ENCODE peak calls at places on chromosome 5, in five cellular contexts. Z is fibroblast of lung, O is psoas muscle, T is OCI-LY7, F is thyroid gland. C is an unnamed sample. For H3K4me1, the result is how much of the 10 kb centered on the place peaks cover.

GRCh38 chr5:143398451-143399237 is 4.8 kb downstream of the NR3C1 start:
- DNase-seq in Z (peak), O (no peak), T (peak), F (no peak), C (no peak)

GRCh38 chr5:108238936-108239887 is 142.7 kb downstream of the FBXL17 start:
- DNase-seq in Z (peak), O (no peak), T (no peak), F (no peak), C (no peak)

GRCh38 chr5:115418788-115419187 is 122.3 kb upstream of the CCDC112 start:
- DNase-seq in Z (no peak), O (no peak), T (no peak), F (peak), C (no peak)

GRCh38 chr5:64977779-64978178 is 209.0 kb downstream of the CWC27 start:
- DNase-seq in Z (peak), O (no peak), T (no peak), F (no peak), C (no peak)

GRCh38 chr5:14143843-14144585 is 872 bp downstream of the TRIO start:
- DNase-seq in Z (no peak), O (peak), T (peak), F (peak), C (no peak)

GRCh38 chr5:102975457-102976182 is 144.3 kb downstream of the GIN1 start:
- DNase-seq in Z (peak), O (no peak), T (no peak), F (no peak), C (no peak)

GRCh38 chr5:115304496-115304895 is 8.0 kb upstream of the CCDC112 start:
- DNase-seq in Z (no peak), O (no peak), T (no peak), F (no peak), C (no peak)

GRCh38 chr5:72265032-72265903 is 54.8 kb downstream of the MRPS27 start:
- DNase-seq in Z (no peak), O (no peak), T (no peak), F (peak), C (no peak)

GRCh38 chr5:530001-530400 is 5.8 kb upstream of the SLC9A3 start:
- DNase-seq in Z (peak), O (no peak), T (peak), F (no peak), C (no peak)

GRCh38 chr5:113274836-113275414 is 159.9 kb downstream of the TSSK1B start:
- DNase-seq in Z (no peak), O (no peak), T (no peak), F (no peak), C (peak)

GRCh38 chr5:150539206-150539605 is 31.3 kb downstream of the NDST1 start:
- DNase-seq in Z (no peak), O (no peak), T (no peak), F (no peak), C (no peak)

GRCh38 chr5:1755321-1755949 is 44.2 kb downstream of the MRPL36 start:
- DNase-seq in Z (no peak), O (no peak), T (no peak), F (no peak), C (no peak)

GRCh38 chr5:31638748-31639418 is at the start of gene PDZD2:
- DNase-seq in Z (peak), O (peak), T (peak), F (peak), C (peak)

GRCh38 chr5:16679863-16680262 is 63.1 kb upstream of the RETREG1 start:
- DNase-seq in Z (no peak), O (no peak), T (no peak), F (no peak), C (no peak)

GRCh38 chr5:102865171-102865509 is 110.0 kb downstream of the PAM start:
- DNase-seq in Z (peak), O (no peak), T (no peak), F (no peak), C (no peak)

GRCh38 chr5:111069839-111070238 is 1.7 kb upstream of the TSLP start:
- DNase-seq in Z (peak), O (no peak), T (no peak), F (no peak), C (no peak)

GRCh38 chr5:19047277-19047676 is 940.7 kb downstream of the CDH18 start:
- DNase-seq in Z (no peak), O (no peak), T (no peak), F (no peak), C (no peak)

GRCh38 chr5:143499480-143500114 is 96.1 kb upstream of the NR3C1 start:
- DNase-seq in Z (no peak), O (no peak), T (peak), F (no peak), C (no peak)

GRCh38 chr5:157842185-157842584 is 16.8 kb downstream of the CLINT1 start:
- DNase-seq in Z (no peak), O (no peak), T (no peak), F (no peak), C (no peak)

GRCh38 chr5:179150011-179150410 is 89.8 kb downstream of the ZNF354C start:
- DNase-seq in Z (no peak), O (no peak), T (no peak), F (no peak), C (no peak)

GRCh38 chr5:180136661-180137381 is 65.3 kb upstream of the RNF130 start:
- DNase-seq in Z (no peak), O (peak), T (no peak), F (no peak), C (no peak)

GRCh38 chr5:75049581-75050274 is 2.6 kb downstream of the GCNT4 start:
- DNase-seq in Z (peak), O (no peak), T (peak), F (peak), C (peak)

GRCh38 chr5:75053286-75054109 is 1.1 kb upstream of the GCNT4 start:
- DNase-seq in Z (peak), O (peak), T (no peak), F (peak), C (peak)

GRCh38 chr5:75050415-75050814 is 1.9 kb downstream of the GCNT4 start:
- DNase-seq in Z (peak), O (no peak), T (no peak), F (no peak), C (no peak)

GRCh38 chr5:75052461-75053285 is at the start of gene GCNT4:
- DNase-seq in Z (peak), O (peak), T (no peak), F (peak), C (peak)

DNA sequence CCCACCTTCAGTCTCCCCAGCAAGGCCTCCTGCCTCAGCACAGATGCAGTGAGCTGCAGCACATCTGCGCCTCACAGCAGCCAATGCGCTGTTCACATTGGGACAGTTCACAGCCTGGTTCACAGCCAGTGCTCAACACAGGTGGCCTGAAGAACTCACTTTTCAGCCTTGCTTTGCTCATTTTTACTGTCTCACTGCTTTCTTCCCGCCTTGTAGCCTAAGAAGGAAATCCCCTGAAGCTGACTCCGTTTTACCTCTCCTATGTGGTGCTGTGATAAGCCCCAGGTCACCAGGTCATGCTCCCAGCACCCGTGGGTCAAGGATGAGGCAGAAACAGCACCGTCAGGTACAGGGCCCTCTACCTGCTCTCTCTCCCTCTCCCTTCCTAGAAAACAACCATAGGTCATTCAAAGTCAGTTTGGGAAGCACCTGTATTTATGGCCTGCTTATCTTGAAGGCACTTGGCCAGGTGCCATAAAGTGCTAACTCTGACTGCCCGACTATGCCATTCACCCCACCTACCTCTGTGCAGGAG is 1.1 kb downstream of the GCNT4 start:
- DNase-seq in Z (no peak), O (no peak), T (no peak), F (no peak), C (no peak)
- H3K4me3 ChIP-seq in Z (no peak), O (peak), T (no peak), F (no peak), C (no peak)

DNA sequence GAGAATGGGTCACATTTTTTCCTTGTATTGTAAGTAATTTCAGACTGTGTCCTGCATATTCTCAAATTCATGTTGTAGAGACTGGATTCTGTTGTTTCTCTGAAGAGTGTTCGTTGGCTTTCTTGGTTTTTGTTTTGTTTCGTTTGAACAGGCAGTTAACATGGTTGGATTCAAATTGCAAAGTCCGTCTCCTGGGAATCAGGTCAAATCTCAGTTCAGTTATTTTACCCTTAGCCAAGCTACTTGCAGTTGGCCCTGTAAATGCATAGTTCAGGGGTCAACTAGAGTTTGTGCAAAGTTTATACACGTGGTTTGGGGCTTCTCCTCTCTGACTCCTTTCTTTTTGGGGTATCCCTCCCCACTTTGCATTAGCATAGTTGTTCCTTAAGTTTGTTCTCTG is 21.7 kb upstream of the FBXW11 start:
- DNase-seq in Z (no peak), O (no peak), T (no peak), F (no peak), C (no peak)
- H3K4me1 ChIP-seq in Z (under half), O (under half), T (under half), F (under half), C (under half)

DNA sequence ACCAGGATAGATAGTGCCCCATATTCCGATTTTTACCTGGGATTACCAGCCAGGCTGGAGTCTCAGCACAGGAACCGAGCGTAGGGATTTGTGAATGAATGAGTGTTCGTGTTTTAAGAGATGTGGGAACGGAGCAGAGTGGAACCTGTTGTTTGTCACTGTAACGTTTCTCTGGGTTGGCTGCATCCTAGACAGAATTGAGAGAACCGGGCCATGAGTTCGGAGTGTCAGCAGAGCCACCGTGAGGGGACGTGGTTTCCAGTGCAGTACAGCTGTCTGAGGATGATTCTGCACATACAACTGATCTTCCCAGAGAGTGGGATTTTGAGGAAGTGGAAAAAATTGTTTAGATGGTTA is 1.2 kb downstream of the PDE8B start:
- DNase-seq in Z (no peak), O (no peak), T (no peak), F (no peak), C (no peak)
- H3K4me3 ChIP-seq in Z (no peak), O (peak), T (no peak), F (peak), C (peak)

GRCh38 chr5:56142233-56142619 is 90.9 kb downstream of the ANKRD55 start:
- DNase-seq in Z (no peak), O (no peak), T (no peak), F (no peak), C (no peak)
- H3K4me1 ChIP-seq in Z (under half), O (under half), T (under half), F (under half), C (under half)

GRCh38 chr5:10353241-10354047 is at the start of gene MARCHF6:
- DNase-seq in Z (peak), O (peak), T (peak), F (peak), C (peak)
- H3K4me3 ChIP-seq in Z (peak), O (peak), T (peak), F (peak), C (peak)

DNA sequence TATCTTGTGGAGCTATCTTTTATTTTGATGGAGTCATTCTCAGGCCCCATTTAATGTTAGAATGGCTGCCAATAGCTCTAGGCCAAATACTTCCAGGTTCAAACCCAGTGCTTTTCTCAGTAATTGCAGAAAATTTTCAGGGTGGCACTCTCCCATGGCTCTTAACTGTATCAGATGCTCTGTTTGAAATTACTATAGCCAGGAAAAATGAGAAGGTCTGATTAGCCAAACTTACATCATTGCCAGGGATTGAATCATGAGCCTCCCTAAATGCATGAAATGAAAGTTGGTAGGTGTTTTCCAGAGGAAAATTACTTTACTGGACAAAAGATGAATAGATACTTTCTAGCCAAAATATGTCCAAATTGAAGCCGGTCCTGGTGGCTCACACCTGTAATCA is 404.8 kb downstream of the MAT2B start:
- DNase-seq in Z (no peak), O (no peak), T (no peak), F (no peak), C (no peak)
- H3K4me1 ChIP-seq in Z (under half), O (under half), T (half or more), F (under half), C (under half)

C was measured in heart right ventricle.